ENCODE peak calls at places on chromosomes 3 and 15, in six cellular contexts. One of them, this sample, is unnamed.

GRCh38 chr3:71912839-71913495 is 128.0 kb upstream of the PROK2 start:
- DNase-seq in IMR-90: no peak
- DNase-seq in body of pancreas: no peak
- DNase-seq in ovary: no peak
- DNase-seq in prostate gland: no peak
- DNase-seq in A549: no peak
- DNase-seq in this sample: no peak

GRCh38 chr3:132445812-132446211 is 28.5 kb downstream of the DNAJC13 start:
- DNase-seq in IMR-90: peak
- DNase-seq in body of pancreas: no peak
- DNase-seq in ovary: no peak
- DNase-seq in prostate gland: no peak
- DNase-seq in A549: no peak
- DNase-seq in this sample: no peak

GRCh38 chr15:63904042-63904441 is 70.3 kb upstream of the HERC1 start:
- DNase-seq in IMR-90: no peak
- DNase-seq in body of pancreas: no peak
- DNase-seq in ovary: no peak
- DNase-seq in prostate gland: no peak
- DNase-seq in A549: no peak
- DNase-seq in this sample: no peak

GRCh38 chr3:129732200-129732876 is 125.9 kb upstream of the PLXND1 start:
- DNase-seq in IMR-90: peak
- DNase-seq in body of pancreas: no peak
- DNase-seq in ovary: no peak
- DNase-seq in prostate gland: no peak
- DNase-seq in A549: no peak
- DNase-seq in this sample: no peak

GRCh38 chr3:186628756-186629155 is 11.4 kb upstream of the FETUB start:
- DNase-seq in IMR-90: no peak
- DNase-seq in body of pancreas: no peak
- DNase-seq in ovary: no peak
- DNase-seq in prostate gland: no peak
- DNase-seq in A549: no peak
- DNase-seq in this sample: no peak

GRCh38 chr3:141335531-141336042 is 32.7 kb upstream of the ZBTB38 start:
- DNase-seq in IMR-90: peak
- DNase-seq in body of pancreas: no peak
- DNase-seq in ovary: no peak
- DNase-seq in prostate gland: no peak
- DNase-seq in A549: no peak
- DNase-seq in this sample: no peak

GRCh38 chr3:189635385-189635784 is 4.2 kb downstream of the TP63 start:
- DNase-seq in IMR-90: no peak
- DNase-seq in body of pancreas: no peak
- DNase-seq in ovary: no peak
- DNase-seq in prostate gland: no peak
- DNase-seq in A549: no peak
- DNase-seq in this sample: no peak

GRCh38 chr3:38137615-38138346 is 680 bp upstream of the MYD88 start:
- DNase-seq in IMR-90: no peak
- DNase-seq in body of pancreas: no peak
- DNase-seq in ovary: no peak
- DNase-seq in prostate gland: no peak
- DNase-seq in A549: no peak
- DNase-seq in this sample: peak

GRCh38 chr3:105828703-105829102 is 40.1 kb downstream of the CBLB start:
- DNase-seq in IMR-90: no peak
- DNase-seq in body of pancreas: no peak
- DNase-seq in ovary: no peak
- DNase-seq in prostate gland: no peak
- DNase-seq in A549: no peak
- DNase-seq in this sample: no peak

GRCh38 chr3:11159421-11159904 is 5.2 kb downstream of the HRH1 start:
- DNase-seq in IMR-90: peak
- DNase-seq in body of pancreas: no peak
- DNase-seq in ovary: peak
- DNase-seq in prostate gland: no peak
- DNase-seq in A549: no peak
- DNase-seq in this sample: no peak

GRCh38 chr3:54071596-54071995 is 50.8 kb upstream of the CACNA2D3 start:
- DNase-seq in IMR-90: no peak
- DNase-seq in body of pancreas: no peak
- DNase-seq in ovary: no peak
- DNase-seq in prostate gland: no peak
- DNase-seq in A549: no peak
- DNase-seq in this sample: no peak

GRCh38 chr3:196735751-196736150 is 3.9 kb upstream of the PAK2 start:
- DNase-seq in IMR-90: peak
- DNase-seq in body of pancreas: no peak
- DNase-seq in ovary: no peak
- DNase-seq in prostate gland: no peak
- DNase-seq in A549: no peak
- DNase-seq in this sample: no peak

GRCh38 chr15:90388462-90389182 is 580 bp downstream of the IQGAP1 start:
- DNase-seq in IMR-90: peak
- DNase-seq in body of pancreas: peak
- DNase-seq in ovary: peak
- DNase-seq in prostate gland: peak
- DNase-seq in A549: peak
- DNase-seq in this sample: peak

GRCh38 chr3:124415471-124415960 is 314.7 kb upstream of the UMPS start:
- DNase-seq in IMR-90: no peak
- DNase-seq in body of pancreas: no peak
- DNase-seq in ovary: no peak
- DNase-seq in prostate gland: no peak
- DNase-seq in A549: no peak
- DNase-seq in this sample: no peak

GRCh38 chr15:71011503-71012155 is 103.6 kb upstream of the THSD4 start:
- DNase-seq in IMR-90: peak
- DNase-seq in body of pancreas: peak
- DNase-seq in ovary: no peak
- DNase-seq in prostate gland: peak
- DNase-seq in A549: peak
- DNase-seq in this sample: no peak

GRCh38 chr3:196684548-196685407 is 27.3 kb downstream of the CEP19 start:
- DNase-seq in IMR-90: peak
- DNase-seq in body of pancreas: peak
- DNase-seq in ovary: peak
- DNase-seq in prostate gland: peak
- DNase-seq in A549: peak
- DNase-seq in this sample: peak

GRCh38 chr15:63832620-63833245 is 1.0 kb downstream of the HERC1 start:
- DNase-seq in IMR-90: no peak
- DNase-seq in body of pancreas: no peak
- DNase-seq in ovary: no peak
- DNase-seq in prostate gland: no peak
- DNase-seq in A549: no peak
- DNase-seq in this sample: no peak

GRCh38 chr15:60905587-60905986 is 323.5 kb downstream of the RORA start:
- DNase-seq in IMR-90: no peak
- DNase-seq in body of pancreas: peak
- DNase-seq in ovary: no peak
- DNase-seq in prostate gland: no peak
- DNase-seq in A549: no peak
- DNase-seq in this sample: no peak

GRCh38 chr3:60585918-60586317 is 665.3 kb downstream of the FHIT start:
- DNase-seq in IMR-90: no peak
- DNase-seq in body of pancreas: no peak
- DNase-seq in ovary: no peak
- DNase-seq in prostate gland: no peak
- DNase-seq in A549: no peak
- DNase-seq in this sample: no peak

GRCh38 chr3:81443948-81444347 is 317.5 kb downstream of the GBE1 start:
- DNase-seq in IMR-90: peak
- DNase-seq in body of pancreas: no peak
- DNase-seq in ovary: no peak
- DNase-seq in prostate gland: no peak
- DNase-seq in A549: peak
- DNase-seq in this sample: no peak

GRCh38 chr3:186596568-186597287 is 16.1 kb upstream of the AHSG start:
- DNase-seq in IMR-90: peak
- DNase-seq in body of pancreas: no peak
- DNase-seq in ovary: no peak
- DNase-seq in prostate gland: no peak
- DNase-seq in A549: no peak
- DNase-seq in this sample: no peak

GRCh38 chr3:190032924-190033323 is 87.8 kb downstream of the P3H2 start:
- DNase-seq in IMR-90: no peak
- DNase-seq in body of pancreas: no peak
- DNase-seq in ovary: no peak
- DNase-seq in prostate gland: no peak
- DNase-seq in A549: no peak
- DNase-seq in this sample: no peak

GRCh38 chr3:169286992-169287391 is 376.5 kb downstream of the MECOM start:
- DNase-seq in IMR-90: no peak
- DNase-seq in body of pancreas: no peak
- DNase-seq in ovary: no peak
- DNase-seq in prostate gland: no peak
- DNase-seq in A549: no peak
- DNase-seq in this sample: no peak

GRCh38 chr3:125462722-125463299 is 57.2 kb downstream of the SNX4 start:
- DNase-seq in IMR-90: no peak
- DNase-seq in body of pancreas: no peak
- DNase-seq in ovary: no peak
- DNase-seq in prostate gland: no peak
- DNase-seq in A549: no peak
- DNase-seq in this sample: no peak

GRCh38 chr15:44527241-44527640 is 9.7 kb upstream of the EIF3J start:
- DNase-seq in IMR-90: no peak
- DNase-seq in body of pancreas: no peak
- DNase-seq in ovary: no peak
- DNase-seq in prostate gland: no peak
- DNase-seq in A549: no peak
- DNase-seq in this sample: no peak

GRCh38 chr15:64426845-64427465 is 33.4 kb upstream of the ZNF609 start:
- DNase-seq in IMR-90: peak
- DNase-seq in body of pancreas: no peak
- DNase-seq in ovary: no peak
- DNase-seq in prostate gland: no peak
- DNase-seq in A549: no peak
- DNase-seq in this sample: no peak

GRCh38 chr15:29672923-29673809 is 149.1 kb downstream of the TJP1 start:
- DNase-seq in IMR-90: no peak
- DNase-seq in body of pancreas: no peak
- DNase-seq in ovary: no peak
- DNase-seq in prostate gland: no peak
- DNase-seq in A549: no peak
- DNase-seq in this sample: no peak

GRCh38 chr15:90482124-90483011 is 47.4 kb upstream of the CRTC3 start:
- DNase-seq in IMR-90: peak
- DNase-seq in body of pancreas: peak
- DNase-seq in ovary: peak
- DNase-seq in prostate gland: peak
- DNase-seq in A549: peak
- DNase-seq in this sample: peak

GRCh38 chr3:13895155-13896105 is 15.6 kb upstream of the WNT7A start:
- DNase-seq in IMR-90: peak
- DNase-seq in body of pancreas: peak
- DNase-seq in ovary: peak
- DNase-seq in prostate gland: peak
- DNase-seq in A549: peak
- DNase-seq in this sample: peak
- TF ChIP-seq POLR2A in IMR-90: no peak
- TF ChIP-seq POLR2A in body of pancreas: no peak
- TF ChIP-seq POLR2A in ovary: peak
- TF ChIP-seq POLR2A in prostate gland: peak
- TF ChIP-seq POLR2A in A549: no peak
- TF ChIP-seq POLR2A in this sample: peak

GRCh38 chr15:43104426-43104825 is 1.4 kb downstream of the UBR1 start:
- DNase-seq in IMR-90: peak
- DNase-seq in body of pancreas: no peak
- DNase-seq in ovary: no peak
- DNase-seq in prostate gland: no peak
- DNase-seq in A549: no peak
- DNase-seq in this sample: no peak

GRCh38 chr15:43107741-43108140 is 1.9 kb upstream of the UBR1 start:
- DNase-seq in IMR-90: no peak
- DNase-seq in body of pancreas: no peak
- DNase-seq in ovary: no peak
- DNase-seq in prostate gland: no peak
- DNase-seq in A549: no peak
- DNase-seq in this sample: no peak

GRCh38 chr15:43105077-43105769 is 615 bp downstream of the UBR1 start:
- DNase-seq in IMR-90: peak
- DNase-seq in body of pancreas: peak
- DNase-seq in ovary: no peak
- DNase-seq in prostate gland: peak
- DNase-seq in A549: peak
- DNase-seq in this sample: peak

GRCh38 chr15:43106486-43106829 is 620 bp upstream of the UBR1 start:
- DNase-seq in IMR-90: no peak
- DNase-seq in body of pancreas: no peak
- DNase-seq in ovary: no peak
- DNase-seq in prostate gland: no peak
- DNase-seq in A549: no peak
- DNase-seq in this sample: no peak

DNA sequence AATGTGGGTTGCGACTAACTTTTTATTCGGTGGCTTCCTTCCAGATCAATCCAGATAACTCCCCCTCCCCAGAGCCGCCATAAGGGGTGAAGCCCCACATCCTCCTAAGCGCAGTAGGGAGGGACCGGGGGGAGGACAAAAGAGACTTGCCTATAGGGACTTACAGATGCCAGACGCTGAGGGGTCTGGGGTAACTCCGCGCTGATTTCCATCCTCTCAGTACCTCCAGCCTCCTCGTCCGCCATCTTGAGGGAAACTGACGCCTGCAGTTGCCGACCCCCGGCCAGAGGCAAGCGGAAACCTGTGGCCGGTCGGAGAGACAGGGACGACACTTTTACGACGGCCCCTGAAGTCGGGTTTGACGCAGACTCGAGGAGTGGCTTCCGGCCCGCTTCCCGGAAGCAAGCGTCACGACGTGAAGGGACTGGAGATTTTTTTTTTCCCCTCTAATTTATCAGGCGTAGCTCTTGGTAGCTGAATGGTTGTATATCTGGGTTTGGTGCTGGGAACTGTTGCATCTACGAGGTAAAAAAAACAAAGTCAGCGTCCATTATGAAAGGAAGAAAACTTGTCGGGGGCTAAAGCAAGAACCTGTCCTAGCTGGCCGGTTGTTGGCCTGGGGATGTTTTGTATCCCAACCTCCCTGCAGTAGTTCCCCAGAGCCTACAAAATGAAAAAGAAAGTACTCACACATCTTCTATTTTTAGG is at the start of gene UBR1:
- DNase-seq in IMR-90: peak
- DNase-seq in body of pancreas: peak
- DNase-seq in ovary: peak
- DNase-seq in prostate gland: peak
- DNase-seq in A549: peak
- DNase-seq in this sample: peak
- TF ChIP-seq POLR2A in IMR-90: peak
- TF ChIP-seq POLR2A in body of pancreas: peak
- TF ChIP-seq POLR2A in ovary: peak
- TF ChIP-seq POLR2A in prostate gland: peak
- TF ChIP-seq POLR2A in A549: peak
- TF ChIP-seq POLR2A in this sample: no peak

GRCh38 chr15:81001180-81002003 is 669 bp downstream of the TLNRD1 start:
- DNase-seq in IMR-90: peak
- DNase-seq in body of pancreas: peak
- DNase-seq in ovary: peak
- DNase-seq in prostate gland: peak
- DNase-seq in A549: peak
- DNase-seq in this sample: peak
- TF ChIP-seq POLR2A in IMR-90: no peak
- TF ChIP-seq POLR2A in body of pancreas: no peak
- TF ChIP-seq POLR2A in ovary: peak
- TF ChIP-seq POLR2A in prostate gland: no peak
- TF ChIP-seq POLR2A in A549: peak
- TF ChIP-seq POLR2A in this sample: no peak

GRCh38 chr15:68256675-68257450 is 20.7 kb upstream of the FEM1B start:
- DNase-seq in IMR-90: peak
- DNase-seq in body of pancreas: peak
- DNase-seq in ovary: peak
- DNase-seq in prostate gland: peak
- DNase-seq in A549: peak
- DNase-seq in this sample: peak
- TF ChIP-seq POLR2A in IMR-90: no peak
- TF ChIP-seq POLR2A in body of pancreas: peak
- TF ChIP-seq POLR2A in ovary: peak
- TF ChIP-seq POLR2A in prostate gland: peak
- TF ChIP-seq POLR2A in A549: peak
- TF ChIP-seq POLR2A in this sample: peak